ENCODE peak calls at places on chromosome 1, in four cellular contexts. L is A549, U is uterus, F is stomach. M is an unnamed sample.

GRCh38 chr1:166479052-166479631 is 312.3 kb upstream of the FAM78B start:
- DNase-seq in L (no peak), F (peak; percentile 66), U (peak; percentile 40), M (peak; percentile 32)

GRCh38 chr1:169108897-169109560 is 2.5 kb downstream of the ATP1B1 start:
- DNase-seq in F (peak; percentile 59), L (no peak), U (no peak), M (no peak)

GRCh38 chr1:3020263-3020909 is 881 bp upstream of the ACTRT2 start:
- DNase-seq in F (no peak), L (no peak), U (no peak), M (no peak)

GRCh38 chr1:75765697-75766355 is 20.2 kb upstream of the RABGGTB start:
- DNase-seq in U (no peak), F (no peak), L (no peak), M (no peak)

GRCh38 chr1:150549496-150550221 is 451 bp downstream of the ADAMTSL4 start:
- DNase-seq in U (peak; percentile 63), L (no peak), F (no peak), M (peak; percentile 63)

GRCh38 chr1:151309851-151310323 is 17.3 kb downstream of the PI4KB start:
- DNase-seq in U (no peak), L (no peak), F (no peak), M (no peak)

GRCh38 chr1:201597551-201598230 is 58.8 kb downstream of the NAV1 start:
- DNase-seq in F (peak; percentile 95), U (peak; percentile 57), L (peak; percentile 74), M (peak; percentile 78)

GRCh38 chr1:46622341-46622740 is 5.7 kb upstream of the MOB3C start:
- DNase-seq in F (peak; percentile 56), L (peak; percentile 44), U (no peak), M (no peak)

DNA sequence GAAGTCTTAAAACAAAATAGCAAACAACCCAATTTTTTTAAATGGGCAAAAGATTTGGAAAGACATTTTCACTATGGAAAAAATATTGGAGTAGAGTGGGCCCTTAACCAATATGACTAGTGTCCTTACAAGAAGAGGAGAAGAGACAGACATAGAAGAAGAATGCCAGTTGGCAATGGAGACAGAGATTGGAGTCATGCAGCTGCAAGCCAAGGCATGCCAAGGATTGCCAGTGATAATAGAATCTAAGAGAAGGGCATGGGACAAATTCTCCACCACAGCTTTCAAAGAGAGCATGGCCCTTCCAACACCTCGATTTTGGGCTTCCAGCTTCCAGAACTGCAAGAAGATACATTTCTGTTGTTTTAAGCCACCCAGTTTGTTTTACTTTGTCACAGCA is 92.7 kb downstream of the RGS2 start:
- DNase-seq in F (no peak), L (no peak), U (no peak), M (no peak)
- H3K27ac ChIP-seq in F (no peak overlapping the region), L (peak overlapping the region; percentile 27), U (no peak overlapping the region), M (no peak overlapping the region)

GRCh38 chr1:114457675-114458074 is 53.3 kb downstream of the TRIM33 start:
- DNase-seq in L (no peak), U (no peak), F (no peak), M (no peak)
- TF ChIP-seq POLR2A in L (no peak), U (no peak), F (no peak), M (no peak)

DNA sequence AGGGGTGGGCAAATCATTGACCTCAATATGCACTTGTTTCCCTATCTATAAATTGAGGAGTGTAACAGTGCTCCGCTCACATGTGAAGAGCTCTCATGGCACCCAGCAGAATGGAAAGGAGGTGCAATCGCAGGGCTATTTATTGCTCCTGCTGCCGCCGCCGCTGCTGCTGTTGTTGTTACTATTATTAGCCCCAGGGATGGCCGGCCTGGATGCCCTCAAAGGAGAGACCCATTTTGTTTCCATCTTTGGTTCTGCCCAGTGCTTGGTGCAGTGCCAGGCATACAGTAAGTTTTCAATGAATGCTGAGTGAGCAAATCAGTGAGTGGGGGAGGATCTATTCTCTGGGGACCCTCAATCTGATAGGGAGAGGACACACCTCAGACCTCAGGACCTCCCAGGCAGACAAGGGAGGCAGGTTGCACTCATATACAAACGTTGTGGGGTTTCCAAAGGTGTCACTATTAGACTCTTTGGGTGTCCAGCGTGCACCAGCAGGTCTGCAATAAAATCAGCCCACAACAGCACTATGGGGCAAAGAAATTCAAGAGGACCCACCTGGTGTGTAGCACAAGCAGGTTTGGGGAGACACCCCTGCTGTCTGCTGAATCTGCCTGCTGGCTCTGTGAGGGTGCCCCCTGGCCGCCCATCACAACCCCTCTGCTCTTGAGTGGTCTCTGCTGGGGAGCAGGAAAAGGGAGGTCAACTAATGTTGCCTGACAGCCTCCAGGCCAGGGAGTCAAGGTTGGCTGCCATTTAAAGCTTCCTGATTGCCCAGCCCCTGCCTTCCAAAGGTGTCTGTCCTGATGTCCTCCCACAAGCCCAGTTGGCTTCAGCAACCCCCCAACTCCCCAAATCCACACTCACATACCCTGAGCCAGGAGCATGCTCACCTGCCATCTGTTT is 136.3 kb downstream of the ACTL8 start:
- DNase-seq in L (no peak), U (no peak), F (no peak), M (no peak)
- H3K27ac ChIP-seq in L (no peak overlapping the region), U (no peak overlapping the region), F (no peak overlapping the region), M (no peak overlapping the region)

DNA sequence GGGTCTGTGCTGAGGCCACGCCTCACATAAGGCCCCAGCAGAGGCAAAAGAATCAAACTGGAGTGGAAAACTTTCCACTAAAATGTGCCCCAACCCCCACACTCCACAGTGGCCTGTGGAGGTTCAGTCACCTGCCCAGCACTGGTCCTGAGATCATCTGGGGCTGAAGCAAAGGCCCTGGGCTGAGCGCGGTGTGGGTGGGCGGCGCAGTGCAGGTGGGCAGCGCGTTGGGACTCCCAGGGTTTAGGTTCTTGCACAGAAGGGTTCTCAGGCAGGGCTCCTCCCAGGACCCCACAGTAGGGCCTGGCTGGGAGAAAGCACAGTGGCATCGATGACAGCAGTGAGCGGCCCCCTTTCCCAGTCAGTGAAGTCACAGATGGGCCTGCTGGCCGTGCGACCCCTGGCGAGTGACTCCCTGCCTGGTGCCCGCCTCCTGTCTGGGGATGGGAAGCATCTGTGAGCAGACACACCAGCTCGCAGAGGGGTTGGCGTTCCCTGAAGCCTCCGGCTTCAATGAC is 13.8 kb upstream of the GPR153 start:
- DNase-seq in U (no peak), F (no peak), L (no peak), M (no peak)
- TF ChIP-seq POLR2A in U (no peak), F (no peak), L (no peak), M (no peak)

DNA sequence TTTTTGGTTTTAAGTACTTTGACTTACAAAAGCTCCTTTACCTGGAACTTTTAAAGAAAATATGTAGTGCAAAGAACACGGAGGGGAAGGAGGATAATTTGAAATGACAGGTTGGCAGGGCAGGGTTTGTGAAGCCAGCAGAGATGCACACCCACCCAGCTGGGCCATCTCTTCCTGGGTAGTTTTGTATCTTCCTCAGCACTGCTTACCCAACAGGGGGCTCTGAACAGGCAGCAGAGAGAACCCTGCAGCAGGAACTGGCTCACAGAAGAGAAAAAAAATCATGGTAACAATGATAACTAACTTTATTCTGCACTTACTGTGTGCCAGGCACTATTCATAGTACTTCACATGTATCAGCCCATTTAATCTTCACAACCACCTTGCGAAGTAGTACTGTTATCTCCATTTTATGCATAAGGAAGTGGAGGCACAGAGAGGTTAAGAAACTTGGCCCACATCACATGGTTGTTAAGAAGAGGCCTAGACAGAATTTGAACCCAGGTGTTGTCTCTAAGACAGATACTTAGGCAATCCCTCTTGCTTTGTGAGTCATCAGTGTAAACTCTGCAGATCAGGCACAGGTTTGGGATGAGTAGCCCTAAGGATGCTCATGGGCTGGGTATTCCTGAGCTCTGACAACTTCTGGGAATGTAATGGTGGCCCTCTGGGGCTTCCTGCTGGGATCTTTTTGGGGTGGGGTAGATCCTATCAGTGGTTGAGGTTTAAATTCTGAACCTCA is 60.8 kb downstream of the ELK4 start:
- DNase-seq in F (no peak), U (no peak), L (no peak), M (no peak)
- H3K27ac ChIP-seq in F (no peak overlapping the region), U (no peak overlapping the region), L (no peak overlapping the region), M (no peak overlapping the region)

DNA sequence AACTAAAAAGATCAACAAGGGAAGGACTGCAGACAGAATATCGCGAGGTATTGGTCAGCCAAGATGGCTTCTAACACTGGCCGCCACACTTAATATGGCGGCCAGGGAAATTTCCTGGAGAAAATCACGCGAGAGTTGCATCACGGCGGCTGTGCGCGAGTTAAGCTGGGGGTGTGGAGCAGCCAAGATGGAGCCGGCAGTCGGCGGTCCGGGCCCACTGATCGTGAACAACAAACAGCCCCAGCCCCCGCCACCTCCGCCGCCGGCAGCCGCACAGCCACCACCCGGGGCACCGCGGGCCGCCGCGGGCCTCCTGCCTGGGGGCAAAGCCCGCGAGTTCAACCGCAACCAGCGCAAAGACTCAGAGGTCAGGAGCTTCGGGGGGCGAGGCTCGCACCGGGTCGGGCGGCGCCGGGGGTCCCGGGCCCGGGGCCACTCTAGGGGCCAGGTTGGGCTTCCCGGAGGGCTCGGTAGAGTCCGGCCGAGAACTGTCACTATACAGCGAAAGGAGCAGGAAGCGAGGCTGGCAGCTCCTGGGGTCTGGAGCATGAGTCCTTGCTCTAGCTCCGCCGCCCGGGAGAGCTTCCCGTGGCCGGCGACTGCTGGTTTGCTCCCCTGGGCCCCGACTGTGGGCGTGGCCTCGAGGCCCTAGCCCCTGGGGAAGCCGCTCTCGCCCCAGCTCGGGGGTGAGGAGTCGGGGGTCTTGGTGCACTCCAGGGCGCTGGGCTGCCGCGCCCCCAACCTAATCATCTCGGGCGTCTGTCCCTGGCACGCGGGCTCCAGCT is at the start of gene STRIP1:
- DNase-seq in U (peak; percentile 95), L (peak; percentile 80), F (peak; percentile 94), M (peak; percentile 91)
- TF ChIP-seq POLR2A in U (peak; percentile 60), L (peak; percentile 61), F (no peak), M (peak; percentile 52)

GRCh38 chr1:198643001-198643400 is 4.2 kb downstream of the PTPRC start:
- DNase-seq in U (no peak), L (no peak), F (no peak), M (no peak)
- H3K27ac ChIP-seq in U (no peak overlapping the region), L (no peak overlapping the region), F (no peak overlapping the region), M (no peak overlapping the region)

DNA sequence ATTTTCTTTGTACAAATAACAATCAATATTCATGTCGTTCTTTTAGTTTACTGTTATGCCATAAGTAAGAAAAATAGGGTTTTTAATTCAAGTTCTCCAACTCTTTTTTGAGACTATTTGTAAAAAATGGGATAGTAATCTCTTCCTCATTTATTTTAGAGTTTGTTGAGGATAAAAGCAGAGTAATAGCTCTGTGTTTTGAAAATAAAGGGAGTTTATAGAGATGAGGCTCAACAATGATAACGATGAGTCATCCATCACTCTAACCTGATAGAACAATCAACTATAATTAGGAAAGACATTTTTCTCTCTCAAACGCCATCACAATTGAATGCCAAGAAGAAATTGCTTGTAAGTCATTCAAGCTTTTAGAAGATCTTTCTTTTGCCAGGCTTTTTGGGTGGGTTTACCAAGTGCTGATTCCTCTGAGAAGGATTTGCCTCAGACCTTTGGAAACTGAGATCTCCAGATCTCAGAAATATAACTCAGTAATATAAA is 553 bp downstream of the CD84 start:
- DNase-seq in U (no peak), F (no peak), L (no peak), M (no peak)
- TF ChIP-seq POLR2A in U (no peak), F (no peak), L (no peak), M (no peak)

GRCh38 chr1:192002063-192002462 is 156.2 kb upstream of the RGS18 start:
- DNase-seq in U (no peak), F (no peak), L (no peak), M (no peak)
- H3K27ac ChIP-seq in U (no peak overlapping the region), F (no peak overlapping the region), L (no peak overlapping the region), M (no peak overlapping the region)

M was measured in breast epithelium.